ENCODE peak calls at places on chromosomes 13 and 19, in eight cellular contexts. K is RCC 7860, O is HT1080, B is left ventricle myocardium inferior, G is T-helper 17 cell, M is sciatic nerve, U is GM13976, S is lower lobe of right lung. X is an unnamed sample.

GRCh38 chr13:44271031-44271433 is 102.6 kb upstream of the SERP2 start:
- DNase-seq in O (peak), U (no peak), K (no peak), M (no peak), B (no peak), S (no peak), G (no peak), X (no peak)

GRCh38 chr13:24341439-24341838 is 32.1 kb downstream of the C1QTNF9 start:
- DNase-seq in K (no peak), O (peak), S (no peak), U (no peak), M (no peak), B (no peak), G (no peak), X (no peak)

GRCh38 chr19:5298502-5298901 is 42.1 kb downstream of the PTPRS start:
- DNase-seq in M (no peak), O (no peak), G (no peak), U (no peak), K (no peak), B (no peak), S (peak), X (no peak)

GRCh38 chr19:53388904-53389303 is 6.0 kb upstream of the ZNF765 start:
- DNase-seq in O (no peak), U (no peak), S (no peak), M (no peak), B (no peak), K (no peak), G (no peak), X (no peak)

GRCh38 chr19:52307275-52307674 is 10.3 kb downstream of the ZNF480 start:
- DNase-seq in B (no peak), S (no peak), O (peak), K (no peak), U (no peak), M (no peak), G (no peak), X (no peak)

GRCh38 chr13:111909971-111910671 is 156.8 kb upstream of the SOX1 start:
- DNase-seq in B (no peak), M (no peak), G (no peak), S (no peak), O (no peak), U (no peak), K (no peak), X (no peak)

GRCh38 chr19:18273566-18274302 is 518 bp downstream of the IQCN start:
- DNase-seq in K (no peak), O (no peak), B (no peak), S (no peak), U (no peak), M (no peak), G (no peak), X (no peak)

GRCh38 chr13:42539670-42540069 is 34.3 kb upstream of the TNFSF11 start:
- DNase-seq in B (no peak), M (no peak), O (peak), U (no peak), G (no peak), S (no peak), K (no peak), X (no peak)

GRCh38 chr13:111629933-111630332 is 309.5 kb downstream of the TEX29 start:
- DNase-seq in M (no peak), G (no peak), O (no peak), S (no peak), B (no peak), K (no peak), U (no peak), X (no peak)

GRCh38 chr13:30247406-30247805 is 59.9 kb downstream of the KATNAL1 start:
- DNase-seq in K (no peak), B (no peak), S (no peak), M (no peak), U (no peak), O (no peak), G (no peak), X (no peak)

GRCh38 chr19:10420444-10421239 is at the start of gene PDE4A:
- DNase-seq in O (peak), S (no peak), U (peak), B (no peak), M (no peak), G (peak), K (no peak), X (peak)

GRCh38 chr13:77416666-77417212 is 89.8 kb upstream of the MYCBP2 start:
- DNase-seq in K (no peak), M (no peak), B (no peak), S (no peak), O (no peak), G (no peak), U (no peak), X (no peak)

GRCh38 chr13:112450567-112451240 is 74.5 kb downstream of the SPACA7 start:
- DNase-seq in U (peak), G (no peak), M (no peak), S (no peak), O (no peak), B (no peak), K (no peak), X (no peak)

GRCh38 chr19:37969695-37970094 is 62.7 kb downstream of the SIPA1L3 start:
- DNase-seq in B (no peak), G (no peak), O (no peak), M (no peak), S (no peak), U (no peak), K (no peak), X (no peak)

GRCh38 chr19:4871711-4872110 is 4.2 kb upstream of the PLIN3 start:
- DNase-seq in G (no peak), K (no peak), U (no peak), O (no peak), M (no peak), B (no peak), S (no peak), X (no peak)

GRCh38 chr13:110525328-110526319 is 35.9 kb downstream of the RAB20 start:
- DNase-seq in G (no peak), B (no peak), K (no peak), M (no peak), S (peak), U (peak), O (no peak), X (peak)

GRCh38 chr19:23070353-23070781 is 46.5 kb upstream of the ZNF730 start:
- DNase-seq in U (peak), S (no peak), G (no peak), B (peak), M (peak), O (peak), K (no peak), X (peak)

GRCh38 chr19:9538183-9539058 is at the start of gene ZNF426:
- DNase-seq in K (peak), M (peak), S (peak), G (peak), O (peak), B (peak), U (peak), X (peak)

GRCh38 chr19:45448887-45449299 is 18.9 kb upstream of the FOSB start:
- DNase-seq in O (peak), G (no peak), S (no peak), B (no peak), K (no peak), M (no peak), U (no peak), X (no peak)

GRCh38 chr13:44458313-44458975 is 84.8 kb downstream of the SERP2 start:
- DNase-seq in S (no peak), M (no peak), U (no peak), O (no peak), K (no peak), G (no peak), B (no peak), X (no peak)

GRCh38 chr19:51386882-51387520 is 773 bp downstream of the LIM2 start:
- DNase-seq in G (no peak), U (no peak), S (no peak), M (no peak), O (no peak), B (no peak), K (no peak), X (no peak)

GRCh38 chr19:5434970-5435641 is 20.1 kb upstream of the ZNRF4 start:
- DNase-seq in K (peak), O (peak), G (no peak), U (no peak), S (no peak), M (no peak), B (no peak), X (no peak)

GRCh38 chr19:17405250-17406038 is at the start of gene BST2:
- DNase-seq in O (peak), G (no peak), K (peak), S (peak), M (no peak), U (peak), B (peak), X (peak)

GRCh38 chr13:99425485-99426341 is 75.6 kb upstream of the TM9SF2 start:
- DNase-seq in K (no peak), S (no peak), M (no peak), U (peak), O (no peak), G (no peak), B (peak), X (peak)

GRCh38 chr19:3987619-3988371 is 2.5 kb upstream of the EEF2 start:
- DNase-seq in U (peak), K (peak), O (peak), B (peak), M (peak), G (peak), S (peak), X (peak)

GRCh38 chr13:113533441-113533840 is 42.9 kb upstream of the DCUN1D2 start:
- DNase-seq in K (no peak), G (no peak), M (peak), U (no peak), O (no peak), S (peak), B (no peak), X (no peak)

GRCh38 chr13:89584058-89584457 is 1763.4 kb upstream of the MIR17HG start:
- DNase-seq in S (no peak), O (no peak), M (no peak), U (no peak), B (no peak), K (no peak), G (no peak), X (no peak)

GRCh38 chr13:71525004-71525403 is 342.0 kb downstream of the DACH1 start:
- DNase-seq in G (no peak), B (no peak), M (no peak), S (no peak), O (no peak), K (no peak), U (no peak), X (no peak)

GRCh38 chr19:50924576-50924975 is 13.4 kb upstream of the KLK4 start:
- DNase-seq in M (no peak), G (no peak), B (no peak), S (no peak), U (no peak), O (no peak), K (no peak), X (no peak)

GRCh38 chr13:44212633-44213387 is 160.8 kb upstream of the SERP2 start:
- DNase-seq in S (no peak), O (no peak), G (no peak), K (no peak), M (no peak), B (peak), U (no peak), X (no peak)

GRCh38 chr13:57644106-57644505 is 12.6 kb downstream of the PCDH17 start:
- DNase-seq in O (no peak), K (no peak), B (no peak), U (no peak), M (no peak), G (no peak), S (no peak), X (no peak)

GRCh38 chr19:17292301-17293074 is 10.7 kb downstream of the ABHD8 start:
- DNase-seq in K (no peak), O (peak), U (peak), G (peak), M (peak), S (peak), B (peak), X (peak)

GRCh38 chr19:48554385-48555091 is 2.6 kb downstream of the SULT2B1 start:
- DNase-seq in G (no peak), U (no peak), K (peak), O (no peak), B (no peak), S (no peak), M (no peak), X (no peak)

GRCh38 chr19:3831601-3832000 is 37.2 kb downstream of the ZFR2 start:
- DNase-seq in G (no peak), B (no peak), U (no peak), S (no peak), O (no peak), K (no peak), M (no peak), X (no peak)

GRCh38 chr19:5200844-5201243 is 139.8 kb downstream of the PTPRS start:
- DNase-seq in U (no peak), G (no peak), S (no peak), B (no peak), M (no peak), O (no peak), K (no peak), X (no peak)